ENCODE peak calls at places on chromosome X, in four cellular contexts. C is activated CD4-positive, CD25-positive, alpha-beta regulatory T cell; O is natural killer cell treated with Interleukin-12 subunit alpha and Interleukin-12 subunit beta and Interleukin-15 and Interleukin-18, amount 100 ng/mL, for 72 hours; W is left cardiac atrium. I is an unnamed sample.

GRCh38 chrX:110418857-110419249 is 60.2 kb downstream of the RTL9 start:
- DNase-seq in O (no peak), W (no peak), C (no peak), I (peak; percentile 23)

GRCh38 chrX:9899640-9900075 is 67.5 kb upstream of the CLDN34 start:
- DNase-seq in O (no peak), W (no peak), C (no peak), I (no peak)

GRCh38 chrX:74523224-74523623 is 91.2 kb downstream of the RLIM start:
- DNase-seq in O (no peak), C (no peak), W (no peak), I (no peak)

GRCh38 chrX:153648358-153649177 is 1.6 kb downstream of the DUSP9 start:
- DNase-seq in O (peak; percentile 49), W (peak; percentile 2), C (no peak), I (no peak)

GRCh38 chrX:7638053-7638452 is 204.9 kb upstream of the VCX start:
- DNase-seq in O (no peak), C (no peak), W (no peak), I (no peak)

GRCh38 chrX:43969504-43970501 is 3.4 kb downstream of the NDP start:
- DNase-seq in W (no peak), O (no peak), C (no peak), I (no peak)

GRCh38 chrX:9188117-9188516 is 154.2 kb upstream of the FAM9B start:
- DNase-seq in W (no peak), O (no peak), C (no peak), I (no peak)

GRCh38 chrX:154717824-154718223 is 33.1 kb downstream of the GAB3 start:
- DNase-seq in W (no peak), O (no peak), C (no peak), I (no peak)

GRCh38 chrX:154738013-154738738 is 12.7 kb downstream of the GAB3 start:
- DNase-seq in W (peak; percentile 71), C (no peak), O (no peak), I (no peak)

GRCh38 chrX:85570496-85570895 is 191.0 kb upstream of the POF1B start:
- DNase-seq in W (no peak), C (no peak), O (no peak), I (no peak)

I was measured in thyroid gland.